ENCODE peak calls at places on chromosomes 13 and 19, in seven cellular contexts. W is PC-3, S is hepatocyte, P is MM.1S, M is neural progenitor cell, Y is HCT116, L is GM23338. E is an unnamed sample.

GRCh38 chr13:51070005-51070649 is 40.9 kb downstream of the C13orf42 start:
- DNase-seq in W (peak; percentile 85), S (peak; percentile 92), P (peak; percentile 66), M (peak; percentile 91), Y (peak; percentile 62), L (peak; percentile 95), E (peak; percentile 82)

GRCh38 chr13:70042193-70042592 is 65.4 kb upstream of the ATXN8OS start:
- DNase-seq in W (no peak), S (peak; percentile 2), P (no peak), M (no peak), Y (no peak), L (no peak), E (no peak)

GRCh38 chr13:45335397-45336024 is 5.5 kb downstream of the TPT1 start:
- DNase-seq in W (no peak), S (no peak), P (no peak), M (no peak), Y (no peak), L (no peak), E (no peak)

GRCh38 chr19:13778398-13778797 is 4.1 kb downstream of the C19orf53 start:
- DNase-seq in W (no peak), S (no peak), P (no peak), M (no peak), Y (no peak), L (no peak), E (no peak)

GRCh38 chr13:28449826-28450773 is 44.8 kb downstream of the FLT1 start:
- DNase-seq in W (peak; percentile 28), S (no peak), P (no peak), M (no peak), Y (no peak), L (no peak), E (peak; percentile 30)

GRCh38 chr19:46017874-46018675 is 4.8 kb downstream of the PGLYRP1 start:
- DNase-seq in W (no peak), S (no peak), P (no peak), M (no peak), Y (no peak), L (no peak), E (no peak)

GRCh38 chr19:46392252-46392801 is 21.0 kb downstream of the CCDC8 start:
- DNase-seq in W (no peak), S (peak; percentile 50), P (no peak), M (no peak), Y (no peak), L (no peak), E (peak; percentile 61)

GRCh38 chr19:40332669-40333068 is 15.5 kb downstream of the C19orf47 start:
- DNase-seq in W (no peak), S (no peak), P (no peak), M (no peak), Y (no peak), L (no peak), E (no peak)

GRCh38 chr19:44649578-44650145 is 6.0 kb downstream of the PVR start:
- DNase-seq in W (no peak), S (no peak), P (no peak), M (no peak), Y (no peak), L (no peak), E (no peak)

GRCh38 chr13:111158136-111158805 is 43.2 kb downstream of the ARHGEF7 start:
- DNase-seq in W (peak; percentile 30), S (no peak), P (no peak), M (no peak), Y (no peak), L (no peak), E (peak; percentile 19)

DNA sequence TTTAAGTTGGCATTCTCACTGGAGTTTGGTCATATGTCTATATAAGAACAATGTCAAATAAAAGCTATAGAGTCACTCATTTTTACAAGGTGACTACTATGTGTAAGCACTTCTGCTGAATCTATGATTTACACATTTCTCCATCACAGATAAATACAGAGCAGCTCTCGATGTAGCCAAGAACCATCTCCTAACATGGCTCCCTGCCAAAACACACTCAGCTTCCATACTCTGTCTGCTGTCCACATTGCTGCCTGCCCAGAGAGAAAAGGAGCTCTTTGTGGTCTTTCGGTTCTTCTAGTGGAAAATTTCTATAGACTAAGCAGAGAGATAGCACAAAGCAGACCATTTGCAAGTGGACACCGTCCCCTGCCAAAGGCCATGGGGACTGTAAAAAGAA is 190.9 kb upstream of the KLF12 start:
- DNase-seq in W (peak; percentile 90), S (peak; percentile 62), P (no peak), M (no peak), Y (no peak), L (no peak), E (peak; percentile 59)
- TF ChIP-seq EZH2phosphoT487 in W (no peak), S (no peak), P (no peak), M (no peak), Y (no peak), L (no peak), E (no peak)

DNA sequence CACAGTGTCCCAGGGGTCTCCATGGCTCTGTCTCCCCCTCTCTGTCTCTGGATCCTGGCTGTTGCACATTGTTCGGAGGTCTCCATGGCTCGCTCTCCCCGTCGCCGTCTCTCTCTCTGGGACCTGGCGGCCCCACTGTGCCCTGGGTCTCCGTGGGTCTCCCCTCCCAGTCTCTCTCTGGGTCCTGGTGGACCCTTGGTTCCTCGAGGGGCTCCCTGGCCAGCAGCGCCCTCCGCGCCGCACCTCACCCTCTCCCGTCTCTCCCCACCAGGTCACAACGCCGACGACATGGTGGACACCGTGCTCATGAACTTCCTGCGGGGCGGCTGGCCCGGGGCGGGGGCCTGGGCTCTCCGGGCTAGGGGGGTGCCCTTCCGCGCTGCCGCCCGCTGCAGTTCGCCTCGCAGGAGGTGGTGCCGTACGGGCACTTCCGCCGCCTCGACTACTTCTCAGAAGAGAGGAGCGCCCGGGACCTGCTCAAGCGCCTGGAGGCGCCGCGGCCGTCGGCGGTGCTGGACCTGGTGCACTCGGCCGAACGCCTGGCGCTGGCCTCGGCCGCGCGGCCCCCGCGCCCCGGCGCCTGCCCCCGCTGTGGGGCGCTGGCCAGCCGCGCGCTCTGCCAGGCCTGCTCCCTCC is 29.1 kb downstream of the SIGLEC5 start:
- DNase-seq in W (no peak), S (no peak), P (no peak), M (no peak), Y (no peak), L (peak; percentile 67), E (no peak)
- H2AFZ ChIP-seq in W (no peak overlapping the region), S (no peak overlapping the region), P (no peak overlapping the region), M (no peak overlapping the region), Y (no peak overlapping the region), L (peak overlapping the region; percentile 93), E (no peak overlapping the region)

GRCh38 chr19:3721900-3722442 is 13.8 kb downstream of the TJP3 start:
- DNase-seq in W (no peak), S (no peak), P (no peak), M (no peak), Y (no peak), L (no peak), E (no peak)

GRCh38 chr19:3722443-3723109 is 14.4 kb downstream of the TJP3 start:
- DNase-seq in W (peak; percentile 48), S (peak; percentile 84), P (no peak), M (peak; percentile 74), Y (no peak), L (peak; percentile 94), E (no peak)

GRCh38 chr19:3719868-3720532 is 11.8 kb downstream of the TJP3 start:
- DNase-seq in W (no peak), S (no peak), P (no peak), M (no peak), Y (no peak), L (no peak), E (no peak)

GRCh38 chr19:3720533-3720917 is 12.3 kb downstream of the TJP3 start:
- DNase-seq in W (no peak), S (peak; percentile 78), P (no peak), M (peak; percentile 32), Y (no peak), L (peak; percentile 41), E (no peak)

GRCh38 chr19:3721131-3721899 is 13.1 kb downstream of the TJP3 start:
- DNase-seq in W (peak; percentile 92), S (peak; percentile 95), P (peak; percentile 88), M (peak; percentile 97), Y (peak; percentile 95), L (peak; percentile 98), E (peak; percentile 87)
- TF ChIP-seq EZH2 in W (no peak), S (no peak), P (peak; percentile 93), M (no peak), Y (no peak), L (no peak), E (no peak)

GRCh38 chr13:47337781-47338507 is 441.1 kb upstream of the HTR2A start:
- DNase-seq in W (no peak), S (peak; percentile 21), P (no peak), M (peak; percentile 20), Y (no peak), L (peak; percentile 28), E (peak; percentile 77)
- TF ChIP-seq EZH2phosphoT487 in W (no peak), S (no peak), P (no peak), M (no peak), Y (no peak), L (no peak), E (no peak)

DNA sequence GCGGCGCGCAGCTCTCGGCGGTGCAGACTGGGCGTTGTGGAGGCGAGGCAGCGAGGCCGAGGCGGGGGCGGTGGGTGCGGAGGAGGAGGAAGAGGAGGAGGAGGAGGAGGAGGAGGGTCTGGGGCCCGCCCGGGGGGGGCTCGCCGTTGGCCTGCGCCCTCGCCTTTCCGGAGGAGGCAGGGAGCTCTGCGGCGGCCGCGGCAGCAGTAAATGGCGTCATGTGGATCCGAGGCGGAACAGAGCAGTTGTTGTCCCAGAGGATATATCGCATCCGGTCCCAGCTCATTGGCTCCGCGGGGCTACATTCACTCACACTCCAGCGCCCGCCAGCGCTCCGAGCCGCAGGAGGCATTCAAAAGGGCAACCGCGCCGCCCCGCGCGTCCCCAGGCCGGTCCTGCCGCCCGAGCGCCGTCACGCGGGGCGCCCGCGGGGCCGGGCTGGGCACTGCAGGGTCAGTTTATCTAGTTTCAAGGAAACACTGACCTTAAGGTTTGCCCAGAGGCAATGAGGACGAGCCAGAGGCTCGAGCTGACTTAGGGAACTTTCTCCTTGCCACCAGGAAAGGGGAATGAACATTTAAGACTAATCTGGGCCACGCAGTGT is at the start of gene SPRY2:
- DNase-seq in W (peak; percentile 89), S (peak; percentile 97), P (peak; percentile 42), M (peak; percentile 97), Y (peak; percentile 68), L (peak; percentile 97), E (peak; percentile 99)
- H2AFZ ChIP-seq in W (peak within 1 kb of the TSS; percentile 77), S (peak within 1 kb of the TSS; percentile 81), P (peak within 1 kb of the TSS; percentile 83), M (no peak within 1 kb of the TSS), Y (no peak within 1 kb of the TSS), L (peak within 1 kb of the TSS; percentile 61), E (peak within 1 kb of the TSS; percentile 88)

GRCh38 chr19:8484331-8484894 is 18.0 kb downstream of the PRAM1 start:
- DNase-seq in W (no peak), S (no peak), P (no peak), M (no peak), Y (no peak), L (no peak), E (no peak)
- TF ChIP-seq EZH2 in W (no peak), S (no peak), P (no peak), M (no peak), Y (no peak), L (no peak), E (no peak)

E was measured in GM23248.